ENCODE peak calls at places on chromosomes 12 and 14, in seven cellular contexts. Y is HepG2, Q is IMR-90, L is mucosa of descending colon, C is PC-3, M is body of pancreas, N is neural progenitor cell. U is an unnamed sample. For H3K4me1, the result is how much of the 10 kb centered on the place peaks cover.

GRCh38 chr14:57413849-57414248 is 23.5 kb downstream of the NAA30 start:
- DNase-seq in Y (no peak), Q (no peak), L (no peak), C (no peak), M (no peak), N (no peak), U (no peak)

GRCh38 chr14:86221000-86221399 is 691.1 kb downstream of the FLRT2 start:
- DNase-seq in Y (peak), Q (peak), L (no peak), C (no peak), M (no peak), N (peak), U (no peak)

GRCh38 chr12:50708619-50709018 is 55.3 kb upstream of the ATF1 start:
- DNase-seq in Y (no peak), Q (no peak), L (no peak), C (no peak), M (no peak), N (no peak), U (no peak)

GRCh38 chr12:121441555-121441954 is 41.6 kb downstream of the RNF34 start:
- DNase-seq in Y (peak), Q (no peak), L (no peak), C (peak), M (peak), N (no peak), U (no peak)

GRCh38 chr14:74242055-74243042 is 3.1 kb downstream of the VSX2 start:
- DNase-seq in Y (no peak), Q (no peak), L (no peak), C (no peak), M (no peak), N (peak), U (no peak)

GRCh38 chr12:12379831-12380730 is 23.2 kb downstream of the BORCS5 start:
- DNase-seq in Y (no peak), Q (no peak), L (no peak), C (no peak), M (no peak), N (no peak), U (no peak)

GRCh38 chr14:54370323-54371125 is 26.3 kb upstream of the CDKN3 start:
- DNase-seq in Y (no peak), Q (no peak), L (no peak), C (no peak), M (no peak), N (no peak), U (no peak)

GRCh38 chr14:96762650-96763049 is 34.5 kb upstream of the VRK1 start:
- DNase-seq in Y (peak), Q (peak), L (no peak), C (peak), M (peak), N (peak), U (peak)

GRCh38 chr14:105455086-105455640 is 19.5 kb upstream of the CRIP2 start:
- DNase-seq in Y (no peak), Q (no peak), L (peak), C (no peak), M (no peak), N (no peak), U (no peak)

GRCh38 chr14:30211326-30211725 is 283.7 kb upstream of the PRKD1 start:
- DNase-seq in Y (no peak), Q (peak), L (no peak), C (no peak), M (no peak), N (no peak), U (no peak)

GRCh38 chr12:48265792-48266191 is 62.7 kb upstream of the OR10AD1 start:
- DNase-seq in Y (no peak), Q (no peak), L (no peak), C (no peak), M (no peak), N (no peak), U (no peak)

GRCh38 chr12:94795520-94795919 is 145.2 kb upstream of the TMCC3 start:
- DNase-seq in Y (no peak), Q (peak), L (no peak), C (peak), M (no peak), N (peak), U (peak)

GRCh38 chr12:104498211-104498801 is 41.6 kb downstream of the CHST11 start:
- DNase-seq in Y (no peak), Q (no peak), L (no peak), C (no peak), M (no peak), N (no peak), U (no peak)

GRCh38 chr14:76424359-76424758 is 48.4 kb downstream of the ESRRB start:
- DNase-seq in Y (no peak), Q (no peak), L (no peak), C (no peak), M (no peak), N (no peak), U (no peak)

GRCh38 chr14:104882325-104882973 is 17.4 kb downstream of the CEP170B start:
- DNase-seq in Y (no peak), Q (no peak), L (peak), C (peak), M (peak), N (peak), U (no peak)

GRCh38 chr14:58078068-58078467 is 73.9 kb downstream of the ARMH4 start:
- DNase-seq in Y (no peak), Q (peak), L (no peak), C (peak), M (no peak), N (no peak), U (no peak)

GRCh38 chr14:55731881-55732498 is 152.0 kb downstream of the KTN1 start:
- DNase-seq in Y (peak), Q (peak), L (no peak), C (peak), M (peak), N (peak), U (peak)

GRCh38 chr12:107468182-107468581 is 217.4 kb upstream of the PWP1 start:
- DNase-seq in Y (no peak), Q (peak), L (no peak), C (no peak), M (peak), N (no peak), U (no peak)

GRCh38 chr12:79424109-79424721 is 266.5 kb downstream of the PAWR start:
- DNase-seq in Y (peak), Q (peak), L (no peak), C (peak), M (no peak), N (peak), U (peak)

GRCh38 chr12:112148031-112148513 is 22.7 kb downstream of the TRAFD1 start:
- DNase-seq in Y (no peak), Q (peak), L (no peak), C (peak), M (no peak), N (no peak), U (no peak)

GRCh38 chr14:68946423-68946822 is 32.7 kb downstream of the ACTN1 start:
- DNase-seq in Y (no peak), Q (no peak), L (no peak), C (no peak), M (peak), N (no peak), U (no peak)

GRCh38 chr12:106332536-106332935 is 25.0 kb upstream of the POLR3B start:
- DNase-seq in Y (no peak), Q (no peak), L (no peak), C (no peak), M (no peak), N (no peak), U (no peak)

GRCh38 chr12:43282106-43282505 is 269.9 kb downstream of the ADAMTS20 start:
- DNase-seq in Y (no peak), Q (peak), L (no peak), C (peak), M (no peak), N (no peak), U (peak)

GRCh38 chr12:6914246-6914947 is at the start of gene ENO2:
- DNase-seq in Y (peak), Q (peak), L (peak), C (peak), M (peak), N (peak), U (peak)

GRCh38 chr12:11497995-11498394 is 102.6 kb upstream of the PRB2 start:
- DNase-seq in Y (no peak), Q (no peak), L (no peak), C (no peak), M (no peak), N (no peak), U (no peak)

GRCh38 chr12:67663121-67663520 is 14.6 kb downstream of the DYRK2 start:
- DNase-seq in Y (no peak), Q (peak), L (no peak), C (no peak), M (no peak), N (no peak), U (no peak)

GRCh38 chr12:132189378-132190011 is 45.2 kb downstream of the NOC4L start:
- DNase-seq in Y (no peak), Q (peak), L (peak), C (peak), M (peak), N (peak), U (peak)
- H3K4me1 ChIP-seq in Y (under half), Q (under half), L (under half), C (under half), M (under half), N (under half), U (under half)

GRCh38 chr12:14776236-14776959 is 26.9 kb downstream of the WBP11 start:
- DNase-seq in Y (no peak), Q (peak), L (no peak), C (peak), M (no peak), N (no peak), U (no peak)
- TF ChIP-seq CTCF in Y (peak), Q (peak), L (no peak), C (peak), M (no peak), N (peak), U (no peak)

DNA sequence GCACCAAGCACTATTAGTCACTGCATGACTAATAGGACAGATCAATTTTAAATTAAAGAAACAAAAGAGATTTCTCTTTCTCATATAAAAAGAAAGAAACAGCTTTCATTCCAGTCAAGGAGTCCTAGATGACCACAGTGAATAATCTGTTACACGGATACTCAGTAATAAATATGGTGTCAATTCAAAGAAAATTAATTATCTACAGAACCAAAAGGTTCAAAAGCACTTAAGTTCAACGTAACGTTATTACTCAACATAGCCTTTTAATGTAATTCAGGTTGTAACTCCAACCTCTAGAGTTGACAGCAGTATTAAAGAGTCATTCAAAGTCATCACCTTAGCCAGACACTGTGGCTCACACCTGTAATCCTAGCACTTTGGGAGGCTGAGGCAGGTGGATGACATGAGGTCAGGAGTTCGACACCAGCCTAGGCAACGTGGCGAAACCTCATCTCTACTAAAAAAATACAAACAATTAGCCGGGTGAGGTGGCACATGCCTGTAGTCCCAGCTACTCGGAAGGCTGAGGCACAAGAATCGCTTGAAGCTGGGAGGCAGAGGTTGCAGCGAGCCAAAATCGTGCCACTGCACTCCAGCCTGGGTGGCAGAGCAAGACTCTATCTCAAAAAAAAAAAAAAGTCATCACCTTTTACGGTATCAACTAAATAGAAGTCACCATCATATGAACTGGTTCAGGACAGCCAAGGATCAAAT is 4.4 kb downstream of the PPTC7 start:
- DNase-seq in Y (no peak), Q (no peak), L (no peak), C (no peak), M (no peak), N (no peak), U (no peak)
- H3K4me1 ChIP-seq in Y (half or more), Q (under half), L (half or more), C (half or more), M (half or more), N (under half), U (under half)

GRCh38 chr12:117231750-117232149 is 41.5 kb upstream of the FBXO21 start:
- DNase-seq in Y (no peak), Q (no peak), L (no peak), C (no peak), M (no peak), N (no peak), U (no peak)
- TF ChIP-seq CTCF in Y (peak), Q (no peak), L (no peak), C (peak), M (no peak), N (peak), U (no peak)

GRCh38 chr12:664075-664778 is 982 bp upstream of the NINJ2 start:
- DNase-seq in Y (no peak), Q (no peak), L (no peak), C (no peak), M (no peak), N (no peak), U (no peak)
- H3K4me1 ChIP-seq in Y (under half), Q (under half), L (under half), C (under half), M (under half), N (under half), U (under half)